ENCODE peak calls at places on chromosome 21, in six cellular contexts. R is PC-9; X is fibroblast of lung; Z is NT2/D1; P is naive thymus-derived CD4-positive, alpha-beta T cell; S is A673. N is an unnamed sample. For H3K36me3, the result is how much of the 10 kb centered on the place peaks cover.

GRCh38 chr21:34936299-34936698 is 112.8 kb downstream of the RUNX1 start:
- DNase-seq in S (no peak), Z (no peak), P (peak), R (no peak), X (no peak), N (no peak)

GRCh38 chr21:17610862-17611261 is 1.8 kb downstream of the BTG3 start:
- DNase-seq in X (peak), P (no peak), R (no peak), Z (no peak), S (peak), N (no peak)

GRCh38 chr21:23401278-23401677 is 2206.0 kb downstream of the MRPL39 start:
- DNase-seq in X (no peak), Z (peak), R (no peak), S (peak), P (no peak), N (no peak)

GRCh38 chr21:27108228-27108627 is 141.3 kb upstream of the ADAMTS5 start:
- DNase-seq in X (peak), Z (no peak), S (no peak), R (no peak), P (no peak), N (no peak)

GRCh38 chr21:26331581-26331980 is 161.0 kb upstream of the APP start:
- DNase-seq in Z (no peak), X (no peak), P (no peak), S (no peak), R (no peak), N (no peak)

GRCh38 chr21:37450385-37451044 is 83.9 kb downstream of the DYRK1A start:
- DNase-seq in X (peak), Z (no peak), R (peak), S (peak), P (no peak), N (no peak)

GRCh38 chr21:29384608-29385359 is 86.1 kb downstream of the BACH1 start:
- DNase-seq in R (no peak), P (no peak), S (no peak), Z (no peak), X (peak), N (no peak)

GRCh38 chr21:34593954-34594531 is 20.9 kb downstream of the RCAN1 start:
- DNase-seq in X (no peak), P (no peak), R (no peak), S (no peak), Z (no peak), N (no peak)

GRCh38 chr21:18228060-18228739 is 16.4 kb upstream of the CHODL start:
- DNase-seq in Z (no peak), P (no peak), S (no peak), R (no peak), X (no peak), N (no peak)

GRCh38 chr21:39441502-39442475 is 3.8 kb downstream of the LCA5L start:
- DNase-seq in R (peak), P (peak), S (peak), X (peak), Z (peak), N (peak)

GRCh38 chr21:37828515-37828914 is 87.7 kb downstream of the KCNJ6 start:
- DNase-seq in P (no peak), S (no peak), Z (no peak), X (no peak), R (no peak), N (peak)

GRCh38 chr21:25806053-25806452 is 71.3 kb downstream of the GABPA start:
- DNase-seq in Z (no peak), R (no peak), S (no peak), X (no peak), P (no peak), N (no peak)

GRCh38 chr21:36706951-36707762 is 8.2 kb downstream of the SIM2 start:
- DNase-seq in S (peak), X (no peak), P (no peak), Z (no peak), R (no peak), N (peak)

GRCh38 chr21:23541571-23541970 is 2065.7 kb downstream of the MRPL39 start:
- DNase-seq in X (no peak), S (no peak), Z (no peak), R (no peak), P (no peak), N (no peak)

GRCh38 chr21:26388731-26389231 is 184.3 kb downstream of the CYYR1 start:
- DNase-seq in X (peak), P (no peak), S (peak), Z (no peak), R (peak), N (no peak)

GRCh38 chr21:43352568-43353281 is 74.2 kb downstream of the SIK1 start:
- DNase-seq in S (peak), R (no peak), Z (no peak), P (no peak), X (peak), N (no peak)

GRCh38 chr21:26769613-26770188 is 75.5 kb downstream of the ADAMTS1 start:
- DNase-seq in R (no peak), P (no peak), S (peak), Z (no peak), X (peak), N (peak)

GRCh38 chr21:38773108-38774061 is 32.3 kb upstream of the ETS2 start:
- DNase-seq in R (peak), X (peak), P (no peak), Z (no peak), S (peak), N (no peak)

GRCh38 chr21:43785134-43785533 is 4.2 kb upstream of the RRP1 start:
- DNase-seq in P (no peak), R (no peak), X (no peak), S (no peak), Z (no peak), N (no peak)

GRCh38 chr21:37594472-37594951 is 227.9 kb downstream of the DYRK1A start:
- DNase-seq in S (no peak), Z (no peak), P (no peak), R (no peak), X (no peak), N (no peak)

GRCh38 chr21:43196789-43197188 is 28.0 kb downstream of the CRYAA start:
- DNase-seq in P (no peak), X (no peak), S (no peak), R (peak), Z (no peak), N (peak)

GRCh38 chr21:17550671-17551308 is 37.9 kb downstream of the CXADR start:
- DNase-seq in S (no peak), X (no peak), P (no peak), Z (no peak), R (no peak), N (no peak)

GRCh38 chr21:29704719-29705118 is 235.1 kb downstream of the GRIK1 start:
- DNase-seq in Z (no peak), R (no peak), P (no peak), S (no peak), X (peak), N (no peak)

GRCh38 chr21:41820384-41821080 is 53.7 kb upstream of the RIPK4 start:
- DNase-seq in X (no peak), Z (no peak), S (no peak), R (no peak), P (no peak), N (no peak)

GRCh38 chr21:46376231-46376628 is 52.3 kb downstream of the PCNT start:
- DNase-seq in P (no peak), R (no peak), Z (no peak), X (no peak), S (no peak), N (no peak)

GRCh38 chr21:46376856-46377453 is 53.0 kb downstream of the PCNT start:
- DNase-seq in R (no peak), X (no peak), P (no peak), Z (no peak), S (no peak), N (peak)

GRCh38 chr21:46379105-46379504 is 55.1 kb downstream of the PCNT start:
- DNase-seq in X (no peak), P (no peak), Z (no peak), S (no peak), R (no peak), N (no peak)

GRCh38 chr21:46379691-46380090 is 55.7 kb downstream of the PCNT start:
- DNase-seq in Z (no peak), X (no peak), P (no peak), R (no peak), S (no peak), N (no peak)

GRCh38 chr21:46377789-46378188 is 53.8 kb downstream of the PCNT start:
- DNase-seq in X (no peak), R (no peak), Z (no peak), S (no peak), P (no peak), N (no peak)
- H3K36me3 ChIP-seq in X (under half), R (under half), Z (half or more), S (under half), P (under half), N (under half)

DNA sequence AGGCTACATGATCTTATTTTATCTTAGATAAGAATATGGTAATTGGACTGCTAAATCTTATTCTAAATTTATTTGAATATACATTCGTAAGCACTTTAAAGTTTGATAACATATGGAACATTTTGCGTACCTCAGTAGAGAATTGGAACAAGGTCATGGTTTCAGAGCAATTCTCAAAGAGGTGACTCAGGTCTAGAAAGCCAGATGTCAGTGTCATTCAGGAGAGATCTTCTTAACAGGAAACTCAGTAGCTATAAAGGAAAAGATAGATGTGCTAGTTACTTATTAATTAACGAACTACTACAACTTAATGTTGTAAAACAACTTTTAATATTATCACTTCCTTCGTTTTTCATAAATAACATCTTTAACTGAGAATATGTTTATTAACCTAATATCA is 142.5 kb downstream of the USP25 start:
- DNase-seq in R (no peak), P (no peak), Z (no peak), S (no peak), X (no peak), N (no peak)
- H3K36me3 ChIP-seq in R (under half), P (under half), Z (under half), S (under half), X (under half), N (under half)

DNA sequence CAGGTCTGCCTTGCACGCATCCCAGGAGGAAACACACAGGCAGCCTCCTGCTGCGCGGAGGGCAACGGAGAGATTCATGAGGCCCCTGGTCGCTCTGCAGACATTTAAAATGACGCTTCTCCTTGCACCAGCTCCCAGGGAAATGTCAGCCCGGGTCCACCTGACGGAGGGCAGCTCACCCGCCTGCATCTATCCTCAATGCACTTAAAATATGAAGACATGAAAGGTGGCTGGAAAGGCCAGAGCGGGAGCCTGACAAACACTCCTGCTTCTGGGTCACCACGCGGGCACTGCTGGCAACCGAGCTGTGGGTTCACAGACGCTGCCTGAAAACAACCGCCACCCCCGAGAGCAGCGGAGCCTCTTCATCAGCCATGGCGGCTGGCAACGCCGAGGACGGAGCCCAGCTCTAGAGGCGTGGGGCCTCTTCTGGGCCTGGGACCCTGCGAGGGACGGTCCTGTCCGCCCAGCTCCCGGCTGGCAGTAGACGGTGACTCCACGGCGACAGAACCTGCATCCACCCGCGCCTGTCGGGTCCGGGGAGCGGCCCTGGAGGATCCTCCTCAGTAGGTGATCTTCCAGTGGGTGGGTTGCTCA is 22.7 kb downstream of the POFUT2 start:
- DNase-seq in X (no peak), Z (no peak), R (no peak), P (no peak), S (no peak), N (peak)
- H3K36me3 ChIP-seq in X (under half), Z (half or more), R (under half), P (under half), S (under half), N (under half)

DNA sequence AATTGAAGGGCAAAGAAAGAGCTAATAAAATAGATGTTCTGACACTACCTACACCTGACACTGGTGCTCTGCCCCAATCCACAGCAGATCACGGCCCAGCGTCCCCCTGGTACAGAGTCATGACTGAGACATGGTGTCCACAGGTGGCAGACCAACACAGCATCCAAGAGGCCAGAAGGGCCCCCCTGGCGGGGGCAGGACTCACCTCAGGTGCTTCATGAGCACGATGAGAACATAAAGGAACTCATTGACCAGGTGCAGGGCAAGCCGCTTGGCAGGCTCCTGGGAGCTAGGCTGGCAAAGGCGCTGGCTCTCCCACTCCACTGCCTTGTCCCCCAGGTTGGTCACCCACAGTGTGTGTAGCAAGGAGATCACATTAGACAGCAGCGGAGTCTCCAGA is 20.4 kb downstream of the MRAP start:
- DNase-seq in X (no peak), Z (no peak), R (no peak), P (no peak), S (no peak), N (no peak)
- H3K36me3 ChIP-seq in X (under half), Z (half or more), R (under half), P (under half), S (half or more), N (half or more)

GRCh38 chr21:45905196-45905595 is 76.4 kb upstream of the COL6A1 start:
- DNase-seq in X (no peak), P (no peak), Z (no peak), R (no peak), S (no peak), N (no peak)
- H3K36me3 ChIP-seq in X (under half), P (under half), Z (under half), R (under half), S (under half), N (under half)

N was measured in H7.